ENCODE peak calls at places on chromosomes 13 and 19, in eight cellular contexts. N is CD4-positive, CD25-positive, alpha-beta regulatory T cell; B is CD4-positive, alpha-beta T cell; Q is breast epithelium; R is GM04504; A is IMR-90; G is right lobe of liver; U is stimulated activated CD4-positive, alpha-beta T cell treated with anti-CD3 and anti-CD28 coated beads, TNF-alpha, amount 100 ng/mL, for 1 hour. O is an unnamed sample.

GRCh38 chr19:18939922-18940775 is 868 bp downstream of the HOMER3 start:
- DNase-seq in U (no peak), R (no peak), B (no peak), G (no peak), Q (peak; percentile 56), A (peak; percentile 46), N (no peak), O (no peak)

GRCh38 chr13:31199849-31200635 is at the start of gene B3GLCT:
- DNase-seq in U (peak; percentile 45), G (peak; percentile 86), R (peak; percentile 63), N (peak; percentile 85), B (peak; percentile 63), Q (peak; percentile 77), A (peak; percentile 68), O (no peak)

GRCh38 chr19:30393046-30393445 is 20.9 kb downstream of the ZNF536 start:
- DNase-seq in U (no peak), A (no peak), Q (no peak), N (no peak), B (no peak), G (no peak), R (no peak), O (no peak)

GRCh38 chr13:46232281-46232680 is 20.6 kb downstream of the LRRC63 start:
- DNase-seq in A (peak; percentile 1), N (no peak), G (no peak), B (no peak), Q (no peak), R (no peak), U (no peak), O (no peak)

GRCh38 chr13:51978836-51979556 is 32.3 kb downstream of the ATP7B start:
- DNase-seq in R (no peak), G (peak; percentile 82), N (no peak), A (no peak), U (no peak), B (no peak), Q (no peak), O (peak; percentile 76)

GRCh38 chr13:91699863-91700262 is 301.4 kb downstream of the GPC5 start:
- DNase-seq in R (no peak), U (no peak), N (no peak), Q (no peak), A (no peak), B (no peak), G (no peak), O (no peak)

GRCh38 chr19:36915992-36916830 is at the start of the genes ZNF568 and ZNF829:
- DNase-seq in B (peak; percentile 90), R (peak; percentile 81), G (peak; percentile 90), U (peak; percentile 70), N (peak; percentile 97), Q (peak; percentile 88), A (peak; percentile 83), O (peak; percentile 86)

GRCh38 chr19:57263244-57263643 is 17.0 kb upstream of the ZNF460 start:
- DNase-seq in R (no peak), N (no peak), U (no peak), B (no peak), Q (no peak), A (no peak), G (no peak), O (no peak)

GRCh38 chr13:90910240-90910639 is 437.2 kb upstream of the MIR17HG start:
- DNase-seq in N (no peak), U (no peak), R (no peak), A (no peak), G (no peak), Q (no peak), B (no peak), O (no peak)

GRCh38 chr13:39144391-39144790 is 106.1 kb downstream of the NHLRC3 start:
- DNase-seq in A (no peak), B (no peak), U (no peak), G (no peak), R (no peak), N (no peak), Q (no peak), O (no peak)

GRCh38 chr19:2171349-2172145 is 7.8 kb downstream of the DOT1L start:
- DNase-seq in Q (no peak), B (peak; percentile 60), G (no peak), N (peak; percentile 81), U (peak; percentile 51), A (peak; percentile 36), R (no peak), O (no peak)

GRCh38 chr19:33535176-33535575 is 13.6 kb upstream of the PEPD start:
- DNase-seq in G (no peak), B (no peak), U (no peak), A (peak; percentile 34), N (no peak), R (no peak), Q (no peak), O (no peak)

GRCh38 chr13:106233336-106233735 is 302.1 kb downstream of the EFNB2 start:
- DNase-seq in N (no peak), A (no peak), G (no peak), R (no peak), U (no peak), B (no peak), Q (no peak), O (no peak)

GRCh38 chr13:39349391-39349790 is 253.6 kb downstream of the LHFPL6 start:
- DNase-seq in G (no peak), U (no peak), R (no peak), B (no peak), A (no peak), N (no peak), Q (no peak), O (no peak)

GRCh38 chr13:84609716-84610115 is 727.4 kb upstream of the SLITRK1 start:
- DNase-seq in R (no peak), G (no peak), A (peak; percentile 70), N (no peak), Q (no peak), B (no peak), U (no peak), O (no peak)

GRCh38 chr13:50376895-50377575 is 361.8 kb downstream of the KCNRG start:
- DNase-seq in N (no peak), R (no peak), B (no peak), Q (no peak), G (no peak), U (no peak), A (no peak), O (no peak)

GRCh38 chr13:22040810-22041364 is 370.0 kb downstream of the FGF9 start:
- DNase-seq in N (no peak), B (no peak), R (no peak), A (no peak), U (no peak), G (no peak), Q (no peak), O (no peak)

GRCh38 chr19:2289714-2290435 is 7.9 kb upstream of the PEAK3 start:
- DNase-seq in B (peak; percentile 40), G (no peak), A (no peak), R (no peak), N (peak; percentile 92), U (no peak), Q (no peak), O (no peak)

GRCh38 chr13:111949311-111949710 is 117.6 kb upstream of the SOX1 start:
- DNase-seq in B (no peak), Q (no peak), G (no peak), A (no peak), R (no peak), N (no peak), U (no peak), O (peak; percentile 49)

GRCh38 chr19:48989701-48990291 is 3.3 kb downstream of the GYS1 start:
- DNase-seq in A (no peak), N (no peak), B (no peak), Q (no peak), G (no peak), R (no peak), U (no peak), O (no peak)

GRCh38 chr19:29372461-29372860 is 153.3 kb upstream of the VSTM2B start:
- DNase-seq in U (no peak), Q (no peak), R (no peak), B (no peak), N (no peak), G (no peak), A (no peak), O (peak; percentile 37)

GRCh38 chr13:112614835-112615234 is 26.9 kb upstream of the TUBGCP3 start:
- DNase-seq in G (no peak), U (no peak), B (no peak), A (no peak), Q (no peak), N (no peak), R (no peak), O (no peak)

GRCh38 chr19:21256722-21257121 is 72.5 kb downstream of the ZNF708 start:
- DNase-seq in U (no peak), R (no peak), A (peak; percentile 4), B (no peak), G (no peak), Q (no peak), N (no peak), O (no peak)

GRCh38 chr19:15871570-15871969 is 26.3 kb downstream of the CYP4F2 start:
- DNase-seq in Q (no peak), G (no peak), B (no peak), N (peak; percentile 54), A (no peak), R (no peak), U (no peak), O (no peak)

GRCh38 chr13:33728271-33729037 is 89.5 kb upstream of the RFC3 start:
- DNase-seq in A (no peak), R (no peak), G (no peak), B (no peak), U (no peak), N (no peak), Q (no peak), O (no peak)

GRCh38 chr13:45280751-45281634 is 60.0 kb downstream of the TPT1 start:
- DNase-seq in R (peak; percentile 54), U (no peak), G (peak; percentile 73), A (peak; percentile 78), B (peak; percentile 20), Q (peak; percentile 72), N (peak; percentile 66), O (no peak)

GRCh38 chr13:37074703-37075102 is 15.2 kb upstream of the SUPT20H start:
- DNase-seq in G (no peak), B (no peak), Q (no peak), U (no peak), N (peak; percentile 21), R (no peak), A (peak; percentile 49), O (no peak)

GRCh38 chr13:23796546-23796945 is 92.7 kb downstream of the MIPEP start:
- DNase-seq in B (no peak), Q (no peak), N (no peak), G (no peak), A (peak; percentile 49), U (no peak), R (no peak), O (no peak)

GRCh38 chr19:50357178-50358100 is 8.0 kb downstream of the NAPSA start:
- DNase-seq in Q (peak; percentile 77), B (peak; percentile 77), N (peak; percentile 93), R (peak; percentile 24), A (peak; percentile 41), U (peak; percentile 51), G (peak; percentile 74), O (no peak)

GRCh38 chr13:104318121-104318520 is 1251.9 kb upstream of the SLC10A2 start:
- DNase-seq in Q (no peak), G (no peak), R (no peak), N (no peak), A (peak; percentile 49), B (no peak), U (no peak), O (no peak)

GRCh38 chr13:38308736-38309135 is 40.9 kb upstream of the UFM1 start:
- DNase-seq in Q (no peak), U (no peak), G (no peak), A (peak; percentile 63), N (no peak), R (peak; percentile 63), B (no peak), O (no peak)

GRCh38 chr19:55258476-55258827 is 365 bp downstream of the PPP6R1 start:
- DNase-seq in N (no peak), A (no peak), U (no peak), G (no peak), Q (no peak), R (no peak), B (no peak), O (no peak)

GRCh38 chr19:3494051-3494450 is 6.4 kb downstream of the DOHH start:
- DNase-seq in N (peak; percentile 61), G (no peak), B (peak; percentile 20), U (no peak), Q (no peak), A (no peak), R (no peak), O (no peak)

GRCh38 chr19:40827386-40828247 is 22.6 kb downstream of the CYP2A6 start:
- DNase-seq in N (no peak), Q (no peak), U (no peak), A (no peak), G (peak; percentile 24), R (no peak), B (no peak), O (no peak)

O was measured in vagina.